ENCODE peak calls at places on chromosomes 2 and 18, in eight cellular contexts. One of them, this sample, is unnamed.

GRCh38 chr2:38666578-38666926 is 638 bp downstream of the GALM start:
- DNase-seq in hippocampal formation: no peak
- DNase-seq in H9: no peak
- DNase-seq in occipital lobe: no peak
- DNase-seq in left ventricle myocardium inferior: no peak
- DNase-seq in IMR-90: peak
- DNase-seq in NCI-H1092: no peak
- DNase-seq in activated CD4-positive, alpha-beta T cell treated with anti-CD3 and anti-CD28 coated beads, Interleukin-2, amount 50 U/mL, for 1 hour: no peak
- DNase-seq in this sample: no peak

GRCh38 chr2:96977631-96978195 is 8.7 kb downstream of the FAM178B start:
- DNase-seq in hippocampal formation: peak
- DNase-seq in H9: no peak
- DNase-seq in occipital lobe: peak
- DNase-seq in left ventricle myocardium inferior: no peak
- DNase-seq in IMR-90: peak
- DNase-seq in NCI-H1092: no peak
- DNase-seq in activated CD4-positive, alpha-beta T cell treated with anti-CD3 and anti-CD28 coated beads, Interleukin-2, amount 50 U/mL, for 1 hour: no peak
- DNase-seq in this sample: no peak

GRCh38 chr18:8177330-8178016 is 431.8 kb upstream of the RAB12 start:
- DNase-seq in hippocampal formation: no peak
- DNase-seq in H9: peak
- DNase-seq in occipital lobe: no peak
- DNase-seq in left ventricle myocardium inferior: no peak
- DNase-seq in IMR-90: peak
- DNase-seq in NCI-H1092: no peak
- DNase-seq in activated CD4-positive, alpha-beta T cell treated with anti-CD3 and anti-CD28 coated beads, Interleukin-2, amount 50 U/mL, for 1 hour: no peak
- DNase-seq in this sample: no peak

GRCh38 chr2:227207573-227207972 is 43.1 kb downstream of the COL4A3 start:
- DNase-seq in hippocampal formation: no peak
- DNase-seq in H9: peak
- DNase-seq in occipital lobe: no peak
- DNase-seq in left ventricle myocardium inferior: no peak
- DNase-seq in IMR-90: no peak
- DNase-seq in NCI-H1092: no peak
- DNase-seq in activated CD4-positive, alpha-beta T cell treated with anti-CD3 and anti-CD28 coated beads, Interleukin-2, amount 50 U/mL, for 1 hour: no peak
- DNase-seq in this sample: no peak

GRCh38 chr2:161576421-161576820 is 47.8 kb upstream of the SLC4A10 start:
- DNase-seq in hippocampal formation: no peak
- DNase-seq in H9: peak
- DNase-seq in occipital lobe: no peak
- DNase-seq in left ventricle myocardium inferior: no peak
- DNase-seq in IMR-90: no peak
- DNase-seq in NCI-H1092: no peak
- DNase-seq in activated CD4-positive, alpha-beta T cell treated with anti-CD3 and anti-CD28 coated beads, Interleukin-2, amount 50 U/mL, for 1 hour: no peak
- DNase-seq in this sample: no peak

GRCh38 chr2:76175295-76175694 is 464.6 kb upstream of the GCFC2 start:
- DNase-seq in hippocampal formation: no peak
- DNase-seq in H9: no peak
- DNase-seq in occipital lobe: no peak
- DNase-seq in left ventricle myocardium inferior: no peak
- DNase-seq in IMR-90: no peak
- DNase-seq in NCI-H1092: no peak
- DNase-seq in activated CD4-positive, alpha-beta T cell treated with anti-CD3 and anti-CD28 coated beads, Interleukin-2, amount 50 U/mL, for 1 hour: no peak
- DNase-seq in this sample: no peak

GRCh38 chr2:234973008-234973407 is 21.2 kb downstream of the SH3BP4 start:
- DNase-seq in hippocampal formation: no peak
- DNase-seq in H9: no peak
- DNase-seq in occipital lobe: no peak
- DNase-seq in left ventricle myocardium inferior: no peak
- DNase-seq in IMR-90: peak
- DNase-seq in NCI-H1092: no peak
- DNase-seq in activated CD4-positive, alpha-beta T cell treated with anti-CD3 and anti-CD28 coated beads, Interleukin-2, amount 50 U/mL, for 1 hour: no peak
- DNase-seq in this sample: no peak

GRCh38 chr2:67835266-67835665 is 227.5 kb downstream of the C1D start:
- DNase-seq in hippocampal formation: no peak
- DNase-seq in H9: no peak
- DNase-seq in occipital lobe: no peak
- DNase-seq in left ventricle myocardium inferior: no peak
- DNase-seq in IMR-90: no peak
- DNase-seq in NCI-H1092: no peak
- DNase-seq in activated CD4-positive, alpha-beta T cell treated with anti-CD3 and anti-CD28 coated beads, Interleukin-2, amount 50 U/mL, for 1 hour: no peak
- DNase-seq in this sample: no peak

GRCh38 chr2:104406273-104406726 is 447.6 kb upstream of the POU3F3 start:
- DNase-seq in hippocampal formation: peak
- DNase-seq in H9: no peak
- DNase-seq in occipital lobe: no peak
- DNase-seq in left ventricle myocardium inferior: no peak
- DNase-seq in IMR-90: no peak
- DNase-seq in NCI-H1092: peak
- DNase-seq in activated CD4-positive, alpha-beta T cell treated with anti-CD3 and anti-CD28 coated beads, Interleukin-2, amount 50 U/mL, for 1 hour: no peak
- DNase-seq in this sample: no peak

GRCh38 chr2:218130373-218130772 is 4.5 kb downstream of the CXCR2 start:
- DNase-seq in hippocampal formation: no peak
- DNase-seq in H9: no peak
- DNase-seq in occipital lobe: no peak
- DNase-seq in left ventricle myocardium inferior: no peak
- DNase-seq in IMR-90: no peak
- DNase-seq in NCI-H1092: no peak
- DNase-seq in activated CD4-positive, alpha-beta T cell treated with anti-CD3 and anti-CD28 coated beads, Interleukin-2, amount 50 U/mL, for 1 hour: no peak
- DNase-seq in this sample: no peak

GRCh38 chr2:85887566-85888019 is 1.2 kb downstream of the ST3GAL5 start:
- DNase-seq in hippocampal formation: peak
- DNase-seq in H9: no peak
- DNase-seq in occipital lobe: peak
- DNase-seq in left ventricle myocardium inferior: peak
- DNase-seq in IMR-90: peak
- DNase-seq in NCI-H1092: peak
- DNase-seq in activated CD4-positive, alpha-beta T cell treated with anti-CD3 and anti-CD28 coated beads, Interleukin-2, amount 50 U/mL, for 1 hour: peak
- DNase-seq in this sample: no peak